ENCODE peak calls at places on chromosomes 1 and 21, in seven cellular contexts. One of them, this sample, is unnamed.

GRCh38 chr1:66176012-66176715 is 357.8 kb upstream of the SGIP1 start:
- DNase-seq in activated T-cell treated with anti-CD3 and anti-CD28 coated beads, Interleukin-2, amount 50 U/mL, for 72 hours: no peak
- DNase-seq in A549: peak
- DNase-seq in AG04449: no peak
- DNase-seq in SJSA1: no peak
- DNase-seq in left ventricle myocardium superior: no peak
- DNase-seq in neuronal stem cell: peak
- DNase-seq in this sample: no peak

GRCh38 chr1:155196103-155196892 is 11.4 kb downstream of the THBS3 start:
- DNase-seq in activated T-cell treated with anti-CD3 and anti-CD28 coated beads, Interleukin-2, amount 50 U/mL, for 72 hours: no peak
- DNase-seq in A549: no peak
- DNase-seq in AG04449: no peak
- DNase-seq in SJSA1: no peak
- DNase-seq in left ventricle myocardium superior: no peak
- DNase-seq in neuronal stem cell: peak
- DNase-seq in this sample: no peak

GRCh38 chr1:225657462-225657989 is 4.6 kb upstream of the ENAH start:
- DNase-seq in activated T-cell treated with anti-CD3 and anti-CD28 coated beads, Interleukin-2, amount 50 U/mL, for 72 hours: no peak
- DNase-seq in A549: peak
- DNase-seq in AG04449: peak
- DNase-seq in SJSA1: peak
- DNase-seq in left ventricle myocardium superior: no peak
- DNase-seq in neuronal stem cell: no peak
- DNase-seq in this sample: peak

GRCh38 chr1:95197616-95198252 is 36.3 kb upstream of the RWDD3 start:
- DNase-seq in activated T-cell treated with anti-CD3 and anti-CD28 coated beads, Interleukin-2, amount 50 U/mL, for 72 hours: no peak
- DNase-seq in A549: no peak
- DNase-seq in AG04449: no peak
- DNase-seq in SJSA1: no peak
- DNase-seq in left ventricle myocardium superior: no peak
- DNase-seq in neuronal stem cell: no peak
- DNase-seq in this sample: no peak

GRCh38 chr21:33980276-33980916 is 64.8 kb upstream of the ATP5PO start:
- DNase-seq in activated T-cell treated with anti-CD3 and anti-CD28 coated beads, Interleukin-2, amount 50 U/mL, for 72 hours: peak
- DNase-seq in A549: no peak
- DNase-seq in AG04449: no peak
- DNase-seq in SJSA1: no peak
- DNase-seq in left ventricle myocardium superior: no peak
- DNase-seq in neuronal stem cell: no peak
- DNase-seq in this sample: no peak

GRCh38 chr1:89781494-89782126 is 39.2 kb upstream of the LRRC8D start:
- DNase-seq in activated T-cell treated with anti-CD3 and anti-CD28 coated beads, Interleukin-2, amount 50 U/mL, for 72 hours: peak
- DNase-seq in A549: no peak
- DNase-seq in AG04449: no peak
- DNase-seq in SJSA1: no peak
- DNase-seq in left ventricle myocardium superior: no peak
- DNase-seq in neuronal stem cell: no peak
- DNase-seq in this sample: no peak

GRCh38 chr1:164588388-164589341 is 29.7 kb downstream of the PBX1 start:
- DNase-seq in activated T-cell treated with anti-CD3 and anti-CD28 coated beads, Interleukin-2, amount 50 U/mL, for 72 hours: no peak
- DNase-seq in A549: peak
- DNase-seq in AG04449: no peak
- DNase-seq in SJSA1: peak
- DNase-seq in left ventricle myocardium superior: peak
- DNase-seq in neuronal stem cell: peak
- DNase-seq in this sample: no peak

GRCh38 chr1:203733009-203733863 is 31.7 kb upstream of the LAX1 start:
- DNase-seq in activated T-cell treated with anti-CD3 and anti-CD28 coated beads, Interleukin-2, amount 50 U/mL, for 72 hours: no peak
- DNase-seq in A549: no peak
- DNase-seq in AG04449: no peak
- DNase-seq in SJSA1: no peak
- DNase-seq in left ventricle myocardium superior: no peak
- DNase-seq in neuronal stem cell: no peak
- DNase-seq in this sample: no peak

GRCh38 chr1:168468042-168468809 is 75.6 kb downstream of the XCL2 start:
- DNase-seq in activated T-cell treated with anti-CD3 and anti-CD28 coated beads, Interleukin-2, amount 50 U/mL, for 72 hours: no peak
- DNase-seq in A549: no peak
- DNase-seq in AG04449: no peak
- DNase-seq in SJSA1: peak
- DNase-seq in left ventricle myocardium superior: no peak
- DNase-seq in neuronal stem cell: no peak
- DNase-seq in this sample: no peak